ENCODE peak calls at places on chromosomes 4 and X, in four cellular contexts. R is K562, C is heart left ventricle, O is HCT116. K is an unnamed sample.

GRCh38 chr4:147236806-147237205 is 244.1 kb upstream of the EDNRA start:
- ATAC-seq in R (no peak), C (no peak), O (no peak), K (no peak)

GRCh38 chrX:57821703-57822375 is 88.4 kb downstream of the ZXDA start:
- ATAC-seq in R (peak), C (peak), O (peak), K (peak)

GRCh38 chrX:30612250-30612655 is 34.7 kb upstream of the TASL start:
- ATAC-seq in R (no peak), C (no peak), O (no peak), K (no peak)

GRCh38 chrX:46601283-46601682 is 27.7 kb downstream of the CHST7 start:
- ATAC-seq in R (no peak), C (peak), O (no peak), K (no peak)

GRCh38 chr4:86441175-86441960 is 81.5 kb upstream of the MAPK10 start:
- ATAC-seq in R (no peak), C (no peak), O (peak), K (no peak)

GRCh38 chr4:77613267-77613666 is 7.6 kb downstream of the CXCL13 start:
- ATAC-seq in R (no peak), C (peak), O (no peak), K (no peak)

GRCh38 chr4:13159041-13159620 is 325.0 kb downstream of the RAB28 start:
- ATAC-seq in R (no peak), C (peak), O (no peak), K (no peak)

GRCh38 chr4:87141428-87141827 is 79.0 kb downstream of the KLHL8 start:
- ATAC-seq in R (no peak), C (peak), O (no peak), K (peak)

GRCh38 chr4:16669036-16669435 is 229.4 kb downstream of the LDB2 start:
- ATAC-seq in R (no peak), C (peak), O (no peak), K (peak)

GRCh38 chr4:95638920-95639501 is 90.2 kb upstream of the UNC5C start:
- ATAC-seq in R (no peak), C (no peak), O (no peak), K (peak)

GRCh38 chr4:172809319-172809718 is 359.3 kb upstream of the GALNT7 start:
- ATAC-seq in R (no peak), C (no peak), O (no peak), K (no peak)

GRCh38 chr4:183400035-183400434 is 44.4 kb upstream of the CDKN2AIP start:
- ATAC-seq in R (no peak), C (no peak), O (no peak), K (no peak)

GRCh38 chrX:47607091-47607490 is 12.6 kb downstream of the SYN1 start:
- ATAC-seq in R (no peak), C (no peak), O (no peak), K (no peak)

GRCh38 chrX:129798888-129799287 is 19.1 kb downstream of the SASH3 start:
- ATAC-seq in R (no peak), C (no peak), O (no peak), K (no peak)

GRCh38 chr4:156109943-156110925 is 156.6 kb upstream of the CTSO start:
- ATAC-seq in R (no peak), C (peak), O (peak), K (peak)

DNA sequence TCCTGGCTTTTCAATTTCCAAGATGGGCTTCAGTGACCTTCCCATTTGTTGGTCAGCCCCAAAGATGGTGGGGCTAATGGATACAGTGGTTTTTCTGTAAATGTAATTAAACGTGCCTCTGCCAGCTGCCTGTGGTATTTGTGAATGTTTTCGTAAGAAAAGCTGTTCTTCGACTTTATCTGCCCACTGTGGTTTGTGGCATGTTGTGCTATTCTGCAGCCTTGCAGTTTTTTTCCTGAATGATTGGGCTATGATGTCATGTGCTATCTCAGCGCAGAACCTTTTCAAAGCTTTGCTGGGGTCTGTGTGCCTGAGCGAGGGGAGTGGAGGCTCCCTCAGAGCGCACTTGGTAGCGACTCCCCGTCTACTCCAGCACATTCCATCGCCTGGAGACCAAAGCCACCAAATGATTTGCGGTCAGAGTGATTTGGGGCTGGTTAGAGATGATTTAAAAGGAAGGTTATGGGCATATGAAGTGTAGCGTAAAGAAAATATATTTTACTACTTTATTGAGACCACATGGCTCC is 137.5 kb downstream of the PALLD start:
- ATAC-seq in R (no peak), C (peak), O (peak), K (no peak)
- H3K27ac ChIP-seq in R (no peak), C (peak), O (peak), K (no peak)

GRCh38 chr4:139734201-139734874 is 68.7 kb downstream of the MGST2 start:
- ATAC-seq in R (no peak), C (peak), O (no peak), K (peak)
- TF ChIP-seq POLR2A in R (no peak), C (no peak), O (no peak), K (no peak)

GRCh38 chrX:40083979-40084359 is 13.8 kb downstream of the BCOR start:
- ATAC-seq in R (no peak), C (no peak), O (no peak), K (no peak)

GRCh38 chrX:40082447-40083119 is 15.2 kb downstream of the BCOR start:
- ATAC-seq in R (peak), C (peak), O (peak), K (peak)

GRCh38 chrX:40081679-40082068 is 16.1 kb downstream of the BCOR start:
- ATAC-seq in R (no peak), C (peak), O (no peak), K (no peak)

GRCh38 chrX:40084471-40084870 is 13.3 kb downstream of the BCOR start:
- ATAC-seq in R (no peak), C (no peak), O (no peak), K (no peak)

GRCh38 chrX:40083120-40083978 is 14.4 kb downstream of the BCOR start:
- ATAC-seq in R (peak), C (peak), O (peak), K (peak)
- H3K27ac ChIP-seq in R (peak), C (no peak), O (no peak), K (peak)

GRCh38 chr4:1721003-1721665 is at the start of the genes TACC3 and TMEM129:
- ATAC-seq in R (peak), C (peak), O (peak), K (peak)
- TF ChIP-seq POLR2A in R (peak), C (peak), O (peak), K (no peak)